ENCODE peak calls at places on chromosomes 2 and 18, in nine cellular contexts. One of them, this sample, is unnamed.

GRCh38 chr2:113080134-113080533 is 12.4 kb downstream of the IL1F10 start:
- DNase-seq in left ventricle myocardium inferior: no peak
- DNase-seq in right atrium auricular region: peak
- DNase-seq in HepG2: peak
- DNase-seq in GM12865: peak
- DNase-seq in thoracic aorta: no peak
- DNase-seq in PC-9: peak
- DNase-seq in transverse colon: peak
- DNase-seq in MCF 10A: peak
- DNase-seq in this sample: peak

GRCh38 chr2:97969466-97970067 is 26.2 kb downstream of the TMEM131 start:
- DNase-seq in left ventricle myocardium inferior: no peak
- DNase-seq in right atrium auricular region: no peak
- DNase-seq in HepG2: peak
- DNase-seq in GM12865: no peak
- DNase-seq in thoracic aorta: no peak
- DNase-seq in PC-9: no peak
- DNase-seq in transverse colon: no peak
- DNase-seq in MCF 10A: no peak
- DNase-seq in this sample: no peak

GRCh38 chr18:39494211-39494896 is 1928.8 kb upstream of the CELF4 start:
- DNase-seq in left ventricle myocardium inferior: no peak
- DNase-seq in right atrium auricular region: no peak
- DNase-seq in HepG2: peak
- DNase-seq in GM12865: no peak
- DNase-seq in thoracic aorta: no peak
- DNase-seq in PC-9: no peak
- DNase-seq in transverse colon: no peak
- DNase-seq in MCF 10A: no peak
- DNase-seq in this sample: no peak

GRCh38 chr2:229231469-229231868 is 39.6 kb downstream of the PID1 start:
- DNase-seq in left ventricle myocardium inferior: no peak
- DNase-seq in right atrium auricular region: no peak
- DNase-seq in HepG2: no peak
- DNase-seq in GM12865: no peak
- DNase-seq in thoracic aorta: no peak
- DNase-seq in PC-9: no peak
- DNase-seq in transverse colon: no peak
- DNase-seq in MCF 10A: no peak
- DNase-seq in this sample: no peak

GRCh38 chr2:54402350-54402749 is 53.8 kb upstream of the SPTBN1 start:
- DNase-seq in left ventricle myocardium inferior: peak
- DNase-seq in right atrium auricular region: peak
- DNase-seq in HepG2: peak
- DNase-seq in GM12865: no peak
- DNase-seq in thoracic aorta: peak
- DNase-seq in PC-9: no peak
- DNase-seq in transverse colon: peak
- DNase-seq in MCF 10A: no peak
- DNase-seq in this sample: peak

GRCh38 chr2:121455438-121455837 is 75.2 kb upstream of the RNU4ATAC start:
- DNase-seq in left ventricle myocardium inferior: no peak
- DNase-seq in right atrium auricular region: no peak
- DNase-seq in HepG2: no peak
- DNase-seq in GM12865: no peak
- DNase-seq in thoracic aorta: no peak
- DNase-seq in PC-9: no peak
- DNase-seq in transverse colon: no peak
- DNase-seq in MCF 10A: no peak
- DNase-seq in this sample: no peak

GRCh38 chr2:111534816-111535803 is 348.9 kb downstream of the ANAPC1 start:
- DNase-seq in left ventricle myocardium inferior: no peak
- DNase-seq in right atrium auricular region: no peak
- DNase-seq in HepG2: peak
- DNase-seq in GM12865: no peak
- DNase-seq in thoracic aorta: no peak
- DNase-seq in PC-9: peak
- DNase-seq in transverse colon: peak
- DNase-seq in MCF 10A: peak
- DNase-seq in this sample: peak

GRCh38 chr2:16948073-16948472 is 282.4 kb upstream of the CYRIA start:
- DNase-seq in left ventricle myocardium inferior: no peak
- DNase-seq in right atrium auricular region: no peak
- DNase-seq in HepG2: no peak
- DNase-seq in GM12865: peak
- DNase-seq in thoracic aorta: no peak
- DNase-seq in PC-9: no peak
- DNase-seq in transverse colon: no peak
- DNase-seq in MCF 10A: no peak
- DNase-seq in this sample: no peak

GRCh38 chr2:32820701-32821100 is 126.1 kb upstream of the LTBP1 start:
- DNase-seq in left ventricle myocardium inferior: no peak
- DNase-seq in right atrium auricular region: no peak
- DNase-seq in HepG2: no peak
- DNase-seq in GM12865: no peak
- DNase-seq in thoracic aorta: no peak
- DNase-seq in PC-9: no peak
- DNase-seq in transverse colon: no peak
- DNase-seq in MCF 10A: no peak
- DNase-seq in this sample: no peak

GRCh38 chr2:48205137-48205798 is 299.0 kb upstream of the FBXO11 start:
- DNase-seq in left ventricle myocardium inferior: no peak
- DNase-seq in right atrium auricular region: no peak
- DNase-seq in HepG2: peak
- DNase-seq in GM12865: peak
- DNase-seq in thoracic aorta: no peak
- DNase-seq in PC-9: no peak
- DNase-seq in transverse colon: no peak
- DNase-seq in MCF 10A: no peak
- DNase-seq in this sample: no peak
- TF ChIP-seq CTCF in left ventricle myocardium inferior: no peak
- TF ChIP-seq CTCF in right atrium auricular region: no peak
- TF ChIP-seq CTCF in HepG2: peak
- TF ChIP-seq CTCF in GM12865: peak
- TF ChIP-seq CTCF in thoracic aorta: no peak
- TF ChIP-seq CTCF in PC-9: no peak
- TF ChIP-seq CTCF in transverse colon: no peak
- TF ChIP-seq CTCF in MCF 10A: no peak
- TF ChIP-seq CTCF in this sample: no peak

GRCh38 chr18:75244914-75245313 is 34.3 kb downstream of the TSHZ1 start:
- DNase-seq in left ventricle myocardium inferior: no peak
- DNase-seq in right atrium auricular region: no peak
- DNase-seq in HepG2: no peak
- DNase-seq in GM12865: no peak
- DNase-seq in thoracic aorta: no peak
- DNase-seq in PC-9: no peak
- DNase-seq in transverse colon: no peak
- DNase-seq in MCF 10A: no peak
- DNase-seq in this sample: no peak

GRCh38 chr18:75247041-75247551 is 36.5 kb downstream of the TSHZ1 start:
- DNase-seq in left ventricle myocardium inferior: no peak
- DNase-seq in right atrium auricular region: no peak
- DNase-seq in HepG2: no peak
- DNase-seq in GM12865: no peak
- DNase-seq in thoracic aorta: no peak
- DNase-seq in PC-9: no peak
- DNase-seq in transverse colon: no peak
- DNase-seq in MCF 10A: peak
- DNase-seq in this sample: no peak

GRCh38 chr18:75247601-75248421 is 37.2 kb downstream of the TSHZ1 start:
- DNase-seq in left ventricle myocardium inferior: no peak
- DNase-seq in right atrium auricular region: no peak
- DNase-seq in HepG2: peak
- DNase-seq in GM12865: peak
- DNase-seq in thoracic aorta: no peak
- DNase-seq in PC-9: no peak
- DNase-seq in transverse colon: no peak
- DNase-seq in MCF 10A: peak
- DNase-seq in this sample: no peak

GRCh38 chr18:75241705-75242104 is 31.1 kb downstream of the TSHZ1 start:
- DNase-seq in left ventricle myocardium inferior: no peak
- DNase-seq in right atrium auricular region: no peak
- DNase-seq in HepG2: peak
- DNase-seq in GM12865: no peak
- DNase-seq in thoracic aorta: no peak
- DNase-seq in PC-9: no peak
- DNase-seq in transverse colon: no peak
- DNase-seq in MCF 10A: no peak
- DNase-seq in this sample: no peak

DNA sequence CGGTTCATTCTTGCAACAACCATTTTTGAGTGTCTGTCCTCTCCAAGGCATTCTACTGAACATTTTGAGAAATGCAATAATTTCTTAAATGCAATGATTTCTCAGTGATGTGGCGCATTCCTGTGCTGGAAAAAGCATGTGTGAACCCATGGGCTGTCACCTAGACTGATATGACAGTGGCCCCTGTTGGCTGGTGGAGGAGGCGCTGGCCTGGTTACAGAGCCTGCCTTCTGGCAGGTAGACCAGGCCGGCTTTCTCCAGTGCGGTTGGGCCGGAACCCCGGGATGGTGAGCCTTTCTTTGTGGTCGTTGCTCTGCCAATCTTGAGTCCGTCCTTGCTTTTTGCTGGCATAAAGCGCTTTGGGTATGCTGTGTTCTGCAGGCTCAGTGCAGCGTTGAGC is 33.7 kb downstream of the TSHZ1 start:
- DNase-seq in left ventricle myocardium inferior: no peak
- DNase-seq in right atrium auricular region: no peak
- DNase-seq in HepG2: peak
- DNase-seq in GM12865: no peak
- DNase-seq in thoracic aorta: no peak
- DNase-seq in PC-9: no peak
- DNase-seq in transverse colon: no peak
- DNase-seq in MCF 10A: no peak
- DNase-seq in this sample: no peak
- TF ChIP-seq CTCF in left ventricle myocardium inferior: peak
- TF ChIP-seq CTCF in right atrium auricular region: peak
- TF ChIP-seq CTCF in HepG2: peak
- TF ChIP-seq CTCF in GM12865: peak
- TF ChIP-seq CTCF in thoracic aorta: no peak
- TF ChIP-seq CTCF in PC-9: no peak
- TF ChIP-seq CTCF in transverse colon: peak
- TF ChIP-seq CTCF in MCF 10A: no peak
- TF ChIP-seq CTCF in this sample: peak

DNA sequence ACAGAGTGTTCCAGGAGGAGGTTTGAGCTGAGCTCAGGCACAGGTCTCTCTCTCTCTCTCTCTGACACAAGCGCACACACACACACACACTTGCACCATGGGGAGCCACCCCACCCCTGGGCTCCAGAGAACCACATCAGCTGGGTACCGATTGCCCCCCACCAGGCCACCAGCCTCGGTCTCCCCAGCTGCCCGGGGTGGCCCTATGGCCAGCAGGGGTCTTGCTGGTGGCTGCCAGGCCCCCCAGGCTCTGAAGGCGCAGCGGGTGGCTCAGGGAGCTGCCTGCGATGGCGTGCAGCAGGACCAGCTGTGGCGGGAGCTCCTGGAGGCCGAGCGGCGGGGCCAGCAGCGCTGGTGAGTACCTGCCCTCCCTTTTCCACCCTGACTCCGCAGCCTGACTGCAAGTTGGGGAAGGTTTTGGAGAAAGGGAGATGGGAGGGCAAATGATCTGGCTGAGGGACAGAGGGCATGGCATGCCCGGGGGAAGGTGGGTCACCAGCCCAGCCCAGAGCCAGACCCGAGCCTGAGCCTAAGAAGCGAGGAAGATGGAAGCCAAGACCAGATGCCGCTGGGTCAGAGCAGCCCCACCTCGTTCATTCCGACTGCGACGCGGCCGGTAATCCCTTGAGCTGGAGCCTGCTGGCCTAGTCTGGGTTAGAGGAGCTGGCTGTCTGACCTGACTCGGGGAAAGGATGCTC is 21.9 kb upstream of the SLC66A3 start:
- DNase-seq in left ventricle myocardium inferior: no peak
- DNase-seq in right atrium auricular region: no peak
- DNase-seq in HepG2: no peak
- DNase-seq in GM12865: no peak
- DNase-seq in thoracic aorta: no peak
- DNase-seq in PC-9: no peak
- DNase-seq in transverse colon: no peak
- DNase-seq in MCF 10A: no peak
- DNase-seq in this sample: no peak
- TF ChIP-seq CTCF in left ventricle myocardium inferior: no peak
- TF ChIP-seq CTCF in right atrium auricular region: no peak
- TF ChIP-seq CTCF in HepG2: no peak
- TF ChIP-seq CTCF in GM12865: no peak
- TF ChIP-seq CTCF in thoracic aorta: no peak
- TF ChIP-seq CTCF in PC-9: no peak
- TF ChIP-seq CTCF in transverse colon: no peak
- TF ChIP-seq CTCF in MCF 10A: no peak
- TF ChIP-seq CTCF in this sample: no peak

GRCh38 chr2:217835931-217836881 is 166.6 kb downstream of the TNS1 start:
- DNase-seq in left ventricle myocardium inferior: peak
- DNase-seq in right atrium auricular region: peak
- DNase-seq in HepG2: no peak
- DNase-seq in GM12865: peak
- DNase-seq in thoracic aorta: no peak
- DNase-seq in PC-9: no peak
- DNase-seq in transverse colon: peak
- DNase-seq in MCF 10A: peak
- DNase-seq in this sample: peak

GRCh38 chr2:217834744-217835513 is 167.9 kb downstream of the TNS1 start:
- DNase-seq in left ventricle myocardium inferior: no peak
- DNase-seq in right atrium auricular region: no peak
- DNase-seq in HepG2: no peak
- DNase-seq in GM12865: no peak
- DNase-seq in thoracic aorta: no peak
- DNase-seq in PC-9: no peak
- DNase-seq in transverse colon: no peak
- DNase-seq in MCF 10A: no peak
- DNase-seq in this sample: no peak

GRCh38 chr2:217837530-217837929 is 165.3 kb downstream of the TNS1 start:
- DNase-seq in left ventricle myocardium inferior: no peak
- DNase-seq in right atrium auricular region: no peak
- DNase-seq in HepG2: no peak
- DNase-seq in GM12865: no peak
- DNase-seq in thoracic aorta: no peak
- DNase-seq in PC-9: no peak
- DNase-seq in transverse colon: no peak
- DNase-seq in MCF 10A: no peak
- DNase-seq in this sample: no peak

GRCh38 chr2:217838409-217838831 is 164.4 kb downstream of the TNS1 start:
- DNase-seq in left ventricle myocardium inferior: peak
- DNase-seq in right atrium auricular region: no peak
- DNase-seq in HepG2: no peak
- DNase-seq in GM12865: no peak
- DNase-seq in thoracic aorta: no peak
- DNase-seq in PC-9: no peak
- DNase-seq in transverse colon: no peak
- DNase-seq in MCF 10A: no peak
- DNase-seq in this sample: no peak

DNA sequence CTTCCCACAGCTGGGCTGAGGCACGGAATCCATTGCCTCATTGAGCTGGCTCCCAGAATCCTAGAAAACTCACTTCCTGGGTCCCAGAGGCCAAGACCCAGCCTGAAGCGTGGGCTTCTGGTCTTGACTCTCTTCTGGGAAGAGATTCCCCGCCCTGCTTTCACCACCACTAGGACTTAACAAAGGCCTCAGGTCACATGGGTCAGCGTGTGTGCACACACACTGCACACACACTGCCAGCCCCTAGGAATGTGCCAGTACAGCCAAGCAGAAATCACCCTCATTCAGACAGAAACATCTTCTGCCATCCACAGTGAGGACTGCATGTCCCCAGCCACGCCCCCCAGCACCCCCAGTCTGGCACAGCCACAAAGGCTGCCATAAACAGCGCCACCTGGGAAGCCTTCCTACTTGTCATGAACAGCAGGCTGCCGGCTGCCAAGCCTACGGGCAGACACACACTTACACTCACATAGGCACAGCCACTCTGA is 165.7 kb downstream of the TNS1 start:
- DNase-seq in left ventricle myocardium inferior: peak
- DNase-seq in right atrium auricular region: peak
- DNase-seq in HepG2: peak
- DNase-seq in GM12865: peak
- DNase-seq in thoracic aorta: peak
- DNase-seq in PC-9: no peak
- DNase-seq in transverse colon: peak
- DNase-seq in MCF 10A: peak
- DNase-seq in this sample: peak
- TF ChIP-seq CTCF in left ventricle myocardium inferior: peak
- TF ChIP-seq CTCF in right atrium auricular region: peak
- TF ChIP-seq CTCF in HepG2: peak
- TF ChIP-seq CTCF in GM12865: no peak
- TF ChIP-seq CTCF in thoracic aorta: no peak
- TF ChIP-seq CTCF in PC-9: no peak
- TF ChIP-seq CTCF in transverse colon: no peak
- TF ChIP-seq CTCF in MCF 10A: no peak
- TF ChIP-seq CTCF in this sample: no peak

This sample was measured in colonic mucosa.